ENCODE peak calls at places on chromosomes 12 and 14, in seven cellular contexts. N is activated CD4-positive, alpha-beta T cell treated with anti-CD3 and anti-CD28 coated beads, Interleukin-2, amount 10 ng/mL, durations not matched to agents 7 days and 5 days; H is hepatocyte; S is left cardiac atrium; U is GM19239; Q is PC-9; V is effector CD4-positive, alpha-beta T cell. L is an unnamed sample.

GRCh38 chr12:64609543-64610091 is 678 bp upstream of the RASSF3 start:
- DNase-seq in Q (no peak), U (no peak), V (no peak), H (peak; percentile 11), N (peak; percentile 26), S (no peak), L (no peak)

GRCh38 chr14:101365329-101366158 is 195.8 kb upstream of the DIO3 start:
- DNase-seq in Q (no peak), V (no peak), N (no peak), U (no peak), H (no peak), S (no peak), L (no peak)

GRCh38 chr12:130658106-130658505 is 58.0 kb downstream of the RIMBP2 start:
- DNase-seq in V (no peak), S (no peak), H (no peak), N (no peak), Q (no peak), U (no peak), L (no peak)

GRCh38 chr12:57475271-57476161 is 4.2 kb downstream of the ARHGAP9 start:
- DNase-seq in N (no peak), Q (no peak), V (no peak), U (no peak), S (peak; percentile 48), H (peak; percentile 64), L (peak; percentile 85)

GRCh38 chr12:15982471-15982870 is 71.3 kb downstream of the DERA start:
- DNase-seq in H (peak; percentile 28), Q (no peak), U (no peak), N (no peak), S (no peak), V (no peak), L (no peak)

GRCh38 chr12:95017482-95017881 is 14.0 kb upstream of the NDUFA12 start:
- DNase-seq in U (no peak), Q (no peak), S (no peak), N (no peak), V (no peak), H (no peak), L (no peak)

GRCh38 chr12:77231548-77231947 is 166.2 kb upstream of the E2F7 start:
- DNase-seq in Q (peak; percentile 44), V (no peak), H (peak; percentile 10), N (no peak), S (peak; percentile 86), U (no peak), L (peak; percentile 58)

GRCh38 chr12:78473136-78473535 is 391.4 kb upstream of the SYT1 start:
- DNase-seq in H (peak; percentile 8), V (no peak), U (no peak), Q (no peak), N (no peak), S (no peak), L (no peak)

GRCh38 chr12:44780221-44780770 is 95.8 kb downstream of the NELL2 start:
- DNase-seq in V (no peak), Q (no peak), N (no peak), S (no peak), H (no peak), U (no peak), L (no peak)

GRCh38 chr14:104206281-104206904 is 68.0 kb downstream of the KIF26A start:
- DNase-seq in V (no peak), S (no peak), Q (no peak), N (no peak), H (peak; percentile 86), U (no peak), L (peak; percentile 76)

GRCh38 chr12:121795029-121795977 is 1.8 kb upstream of the RHOF start:
- DNase-seq in H (peak; percentile 89), Q (peak; percentile 87), V (peak; percentile 85), U (peak; percentile 87), N (peak; percentile 87), S (peak; percentile 90), L (peak; percentile 93)

GRCh38 chr14:100569734-100570251 is 17.4 kb downstream of the BEGAIN start:
- DNase-seq in S (no peak), U (no peak), H (no peak), Q (no peak), V (no peak), N (no peak), L (no peak)

GRCh38 chr14:24909523-24910302 is 140.2 kb downstream of the STXBP6 start:
- DNase-seq in N (no peak), S (no peak), V (no peak), Q (no peak), H (no peak), U (no peak), L (peak; percentile 37)

GRCh38 chr12:92096346-92097136 is 49.1 kb downstream of the BTG1 start:
- DNase-seq in N (no peak), S (no peak), Q (no peak), V (no peak), U (no peak), H (no peak), L (no peak)

GRCh38 chr14:57976701-57977100 is 110.8 kb upstream of the SLC35F4 start:
- DNase-seq in Q (no peak), N (no peak), H (no peak), S (no peak), V (no peak), U (no peak), L (no peak)

GRCh38 chr12:29662737-29663323 is 120.9 kb downstream of the TMTC1 start:
- DNase-seq in U (no peak), Q (no peak), V (no peak), S (no peak), N (no peak), H (no peak), L (no peak)

GRCh38 chr12:48795550-48796455 is 6.9 kb upstream of the ADCY6 start:
- DNase-seq in Q (peak; percentile 67), N (peak; percentile 60), U (peak; percentile 76), V (peak; percentile 35), S (peak; percentile 74), H (peak; percentile 85), L (peak; percentile 5)

GRCh38 chr12:2289525-2289924 is 236.7 kb downstream of the CACNA1C start:
- DNase-seq in V (no peak), U (no peak), H (no peak), Q (no peak), N (no peak), S (no peak), L (no peak)

GRCh38 chr12:2170376-2170775 is 117.6 kb downstream of the CACNA1C start:
- DNase-seq in S (peak; percentile 51), H (no peak), N (no peak), U (no peak), V (no peak), Q (no peak), L (no peak)

GRCh38 chr14:30874999-30875787 is 834 bp downstream of the COCH start:
- DNase-seq in N (no peak), Q (no peak), U (peak; percentile 14), S (no peak), V (no peak), H (peak; percentile 8), L (peak; percentile 20)

GRCh38 chr12:5013206-5013830 is 30.4 kb upstream of the KCNA5 start:
- DNase-seq in V (no peak), U (no peak), Q (no peak), N (no peak), H (no peak), S (no peak), L (no peak)

GRCh38 chr12:48280572-48280971 is 70.1 kb downstream of the ZNF641 start:
- DNase-seq in N (no peak), V (no peak), U (no peak), H (no peak), S (no peak), Q (no peak), L (no peak)

GRCh38 chr12:22287776-22288621 is 46.5 kb downstream of the ST8SIA1 start:
- DNase-seq in H (no peak), U (no peak), Q (no peak), V (no peak), N (no peak), S (no peak), L (no peak)

GRCh38 chr14:104583424-104584114 is 4.0 kb downstream of the C14orf180 start:
- DNase-seq in U (no peak), Q (no peak), V (no peak), N (no peak), S (no peak), H (no peak), L (no peak)

GRCh38 chr12:89960607-89961394 is 252.2 kb upstream of the ATP2B1 start:
- DNase-seq in S (no peak), H (peak; percentile 22), Q (no peak), U (no peak), V (no peak), N (no peak), L (no peak)

GRCh38 chr12:49565956-49566265 is 2.0 kb downstream of the MCRS1 start:
- DNase-seq in Q (no peak), V (no peak), H (no peak), U (no peak), N (no peak), S (peak; percentile 18), L (no peak)

GRCh38 chr14:69263771-69264170 is 3.8 kb downstream of the GALNT16 start:
- DNase-seq in V (no peak), U (no peak), H (no peak), Q (no peak), S (peak; percentile 54), N (no peak), L (no peak)

GRCh38 chr12:4720637-4720995 is 416 bp downstream of the GALNT8 start:
- DNase-seq in S (no peak), U (no peak), V (no peak), Q (no peak), N (no peak), H (peak; percentile 13), L (no peak)

GRCh38 chr14:80426686-80427085 is 215.4 kb upstream of the DIO2 start:
- DNase-seq in S (no peak), U (no peak), H (no peak), V (no peak), Q (no peak), N (no peak), L (no peak)

GRCh38 chr12:12975322-12976077 is 23.5 kb upstream of the GPRC5D start:
- DNase-seq in H (no peak), U (peak; percentile 9), S (no peak), V (no peak), N (no peak), Q (peak; percentile 66), L (no peak)